ENCODE peak calls at places on chromosomes 11 and 22, in eight cellular contexts. Q is cardiac fibroblast; W is KG1; R is SW480; J is osteoblast; G is heart right ventricle; H is stimulated activated CD8-positive, alpha-beta memory T cell treated with anti-CD3 and anti-CD28 coated beads, Interleukin-7, amount 100 ng/mL, for 24 hours; V is adipocyte. B is an unnamed sample.

GRCh38 chr11:47524200-47524874 is 28.6 kb downstream of the CELF1 start:
- DNase-seq in Q (no peak), W (no peak), R (no peak), J (no peak), G (peak; percentile 27), H (no peak), V (no peak), B (no peak)

GRCh38 chr11:94452988-94453387 is 40.7 kb downstream of the MRE11 start:
- DNase-seq in Q (no peak), W (no peak), R (no peak), J (no peak), G (no peak), H (no peak), V (no peak), B (no peak)

GRCh38 chr11:122144752-122145151 is 28.7 kb upstream of the BLID start:
- DNase-seq in Q (no peak), W (no peak), R (no peak), J (no peak), G (no peak), H (no peak), V (no peak), B (no peak)

GRCh38 chr11:121829159-121829643 is 286.8 kb downstream of the BLID start:
- DNase-seq in Q (peak; percentile 96), W (no peak), R (peak; percentile 33), J (peak; percentile 93), G (peak; percentile 27), H (no peak), V (peak; percentile 93), B (peak; percentile 31)

GRCh38 chr11:133929401-133930052 is 27.2 kb downstream of the IGSF9B start:
- DNase-seq in Q (no peak), W (no peak), R (no peak), J (peak; percentile 80), G (no peak), H (no peak), V (no peak), B (no peak)

GRCh38 chr11:71463331-71464211 is 10.6 kb downstream of the NADSYN1 start:
- DNase-seq in Q (no peak), W (no peak), R (no peak), J (no peak), G (no peak), H (no peak), V (no peak), B (no peak)

GRCh38 chr22:31022516-31022915 is 53.5 kb downstream of the TUG1 start:
- DNase-seq in Q (no peak), W (no peak), R (no peak), J (no peak), G (no peak), H (no peak), V (no peak), B (no peak)

GRCh38 chr11:11993814-11994213 is 14.6 kb downstream of the DKK3 start:
- DNase-seq in Q (peak; percentile 69), W (no peak), R (peak; percentile 84), J (peak; percentile 84), G (no peak), H (no peak), V (peak; percentile 94), B (peak; percentile 61)

GRCh38 chr22:26906464-26906863 is 249.1 kb downstream of the MIAT start:
- DNase-seq in Q (no peak), W (no peak), R (no peak), J (no peak), G (no peak), H (no peak), V (no peak), B (no peak)

GRCh38 chr22:25564320-25564978 is at the start of gene GRK3:
- DNase-seq in Q (peak; percentile 46), W (peak; percentile 52), R (peak; percentile 54), J (peak; percentile 89), G (peak; percentile 74), H (peak; percentile 36), V (peak; percentile 61), B (peak; percentile 75)

GRCh38 chr22:21447694-21448402 is 19.3 kb upstream of the TMEM191C start:
- DNase-seq in Q (no peak), W (no peak), R (no peak), J (no peak), G (peak; percentile 2), H (no peak), V (no peak), B (peak; percentile 77)